ENCODE peak calls at places on chromosomes 6 and 20, in seven cellular contexts. One of them, this sample, is unnamed.

GRCh38 chr6:167546611-167547327 is 221.9 kb downstream of the TTLL2 start:
- DNase-seq in DMS153: no peak
- DNase-seq in GM12891: no peak
- DNase-seq in astrocyte of the cerebellum: no peak
- DNase-seq in NCI-H1417 treated with DMSO at 0.1 percent for 48 hours: no peak
- DNase-seq in dorsolateral prefrontal cortex: no peak
- DNase-seq in stimulated activated CD4-positive, alpha-beta T cell treated with anti-CD3 and anti-CD28 coated beads, Interleukin-2, amount 100 ng/mL, for 48 hours: no peak
- DNase-seq in this sample: no peak

GRCh38 chr20:59004763-59005522 is 2.1 kb downstream of the CTSZ start:
- DNase-seq in stimulated activated CD4-positive, alpha-beta T cell treated with anti-CD3 and anti-CD28 coated beads, Interleukin-2, amount 100 ng/mL, for 48 hours: no peak
- DNase-seq in NCI-H1417 treated with DMSO at 0.1 percent for 48 hours: no peak
- DNase-seq in dorsolateral prefrontal cortex: no peak
- DNase-seq in astrocyte of the cerebellum: no peak
- DNase-seq in DMS153: no peak
- DNase-seq in GM12891: peak
- DNase-seq in this sample: no peak

GRCh38 chr6:149233056-149233715 is 84.3 kb upstream of the TAB2 start:
- DNase-seq in GM12891: no peak
- DNase-seq in NCI-H1417 treated with DMSO at 0.1 percent for 48 hours: no peak
- DNase-seq in astrocyte of the cerebellum: peak
- DNase-seq in stimulated activated CD4-positive, alpha-beta T cell treated with anti-CD3 and anti-CD28 coated beads, Interleukin-2, amount 100 ng/mL, for 48 hours: peak
- DNase-seq in dorsolateral prefrontal cortex: no peak
- DNase-seq in DMS153: peak
- DNase-seq in this sample: peak

GRCh38 chr6:27176096-27176495 is 71.4 kb upstream of the PRSS16 start:
- DNase-seq in NCI-H1417 treated with DMSO at 0.1 percent for 48 hours: no peak
- DNase-seq in astrocyte of the cerebellum: no peak
- DNase-seq in DMS153: no peak
- DNase-seq in stimulated activated CD4-positive, alpha-beta T cell treated with anti-CD3 and anti-CD28 coated beads, Interleukin-2, amount 100 ng/mL, for 48 hours: no peak
- DNase-seq in dorsolateral prefrontal cortex: no peak
- DNase-seq in GM12891: no peak
- DNase-seq in this sample: peak

GRCh38 chr6:35341557-35341956 is 801 bp upstream of the PPARD start:
- DNase-seq in dorsolateral prefrontal cortex: no peak
- DNase-seq in DMS153: no peak
- DNase-seq in NCI-H1417 treated with DMSO at 0.1 percent for 48 hours: no peak
- DNase-seq in stimulated activated CD4-positive, alpha-beta T cell treated with anti-CD3 and anti-CD28 coated beads, Interleukin-2, amount 100 ng/mL, for 48 hours: no peak
- DNase-seq in GM12891: no peak
- DNase-seq in astrocyte of the cerebellum: no peak
- DNase-seq in this sample: no peak

GRCh38 chr6:68625998-68626397 is 9.1 kb upstream of the ADGRB3 start:
- DNase-seq in GM12891: no peak
- DNase-seq in astrocyte of the cerebellum: no peak
- DNase-seq in stimulated activated CD4-positive, alpha-beta T cell treated with anti-CD3 and anti-CD28 coated beads, Interleukin-2, amount 100 ng/mL, for 48 hours: no peak
- DNase-seq in DMS153: no peak
- DNase-seq in dorsolateral prefrontal cortex: no peak
- DNase-seq in NCI-H1417 treated with DMSO at 0.1 percent for 48 hours: no peak
- DNase-seq in this sample: no peak

GRCh38 chr6:158877716-158878115 is 58.5 kb upstream of the EZR start:
- DNase-seq in DMS153: no peak
- DNase-seq in GM12891: no peak
- DNase-seq in NCI-H1417 treated with DMSO at 0.1 percent for 48 hours: no peak
- DNase-seq in astrocyte of the cerebellum: no peak
- DNase-seq in dorsolateral prefrontal cortex: no peak
- DNase-seq in stimulated activated CD4-positive, alpha-beta T cell treated with anti-CD3 and anti-CD28 coated beads, Interleukin-2, amount 100 ng/mL, for 48 hours: no peak
- DNase-seq in this sample: no peak

GRCh38 chr20:35699914-35700624 is 864 bp downstream of the ROMO1 start:
- DNase-seq in NCI-H1417 treated with DMSO at 0.1 percent for 48 hours: no peak
- DNase-seq in DMS153: no peak
- DNase-seq in astrocyte of the cerebellum: no peak
- DNase-seq in GM12891: no peak
- DNase-seq in stimulated activated CD4-positive, alpha-beta T cell treated with anti-CD3 and anti-CD28 coated beads, Interleukin-2, amount 100 ng/mL, for 48 hours: no peak
- DNase-seq in dorsolateral prefrontal cortex: no peak
- DNase-seq in this sample: no peak

GRCh38 chr20:22775256-22775655 is 190.9 kb upstream of the FOXA2 start:
- DNase-seq in astrocyte of the cerebellum: no peak
- DNase-seq in NCI-H1417 treated with DMSO at 0.1 percent for 48 hours: no peak
- DNase-seq in GM12891: no peak
- DNase-seq in dorsolateral prefrontal cortex: no peak
- DNase-seq in DMS153: no peak
- DNase-seq in stimulated activated CD4-positive, alpha-beta T cell treated with anti-CD3 and anti-CD28 coated beads, Interleukin-2, amount 100 ng/mL, for 48 hours: no peak
- DNase-seq in this sample: no peak

GRCh38 chr6:135062735-135063134 is 8.1 kb upstream of the HBS1L start:
- DNase-seq in stimulated activated CD4-positive, alpha-beta T cell treated with anti-CD3 and anti-CD28 coated beads, Interleukin-2, amount 100 ng/mL, for 48 hours: no peak
- DNase-seq in dorsolateral prefrontal cortex: no peak
- DNase-seq in astrocyte of the cerebellum: no peak
- DNase-seq in NCI-H1417 treated with DMSO at 0.1 percent for 48 hours: no peak
- DNase-seq in GM12891: no peak
- DNase-seq in DMS153: peak
- DNase-seq in this sample: no peak

GRCh38 chr6:46637145-46637544 is 15.5 kb downstream of the CYP39A1 start:
- DNase-seq in GM12891: no peak
- DNase-seq in astrocyte of the cerebellum: no peak
- DNase-seq in DMS153: no peak
- DNase-seq in NCI-H1417 treated with DMSO at 0.1 percent for 48 hours: no peak
- DNase-seq in stimulated activated CD4-positive, alpha-beta T cell treated with anti-CD3 and anti-CD28 coated beads, Interleukin-2, amount 100 ng/mL, for 48 hours: no peak
- DNase-seq in dorsolateral prefrontal cortex: no peak
- DNase-seq in this sample: no peak

GRCh38 chr20:62409935-62410741 is 3.1 kb upstream of the CABLES2 start:
- DNase-seq in NCI-H1417 treated with DMSO at 0.1 percent for 48 hours: peak
- DNase-seq in dorsolateral prefrontal cortex: no peak
- DNase-seq in DMS153: peak
- DNase-seq in GM12891: peak
- DNase-seq in astrocyte of the cerebellum: no peak
- DNase-seq in stimulated activated CD4-positive, alpha-beta T cell treated with anti-CD3 and anti-CD28 coated beads, Interleukin-2, amount 100 ng/mL, for 48 hours: no peak
- DNase-seq in this sample: no peak

GRCh38 chr6:157982580-157983438 is 1.1 kb downstream of the SYNJ2 start:
- DNase-seq in stimulated activated CD4-positive, alpha-beta T cell treated with anti-CD3 and anti-CD28 coated beads, Interleukin-2, amount 100 ng/mL, for 48 hours: no peak
- DNase-seq in GM12891: no peak
- DNase-seq in DMS153: no peak
- DNase-seq in dorsolateral prefrontal cortex: no peak
- DNase-seq in astrocyte of the cerebellum: no peak
- DNase-seq in NCI-H1417 treated with DMSO at 0.1 percent for 48 hours: no peak
- DNase-seq in this sample: no peak

GRCh38 chr6:6728169-6728941 is 139.8 kb downstream of the LY86 start:
- DNase-seq in dorsolateral prefrontal cortex: no peak
- DNase-seq in GM12891: no peak
- DNase-seq in astrocyte of the cerebellum: no peak
- DNase-seq in stimulated activated CD4-positive, alpha-beta T cell treated with anti-CD3 and anti-CD28 coated beads, Interleukin-2, amount 100 ng/mL, for 48 hours: no peak
- DNase-seq in DMS153: no peak
- DNase-seq in NCI-H1417 treated with DMSO at 0.1 percent for 48 hours: no peak
- DNase-seq in this sample: no peak

GRCh38 chr6:145028144-145028818 is 707.0 kb downstream of the EPM2A start:
- DNase-seq in DMS153: no peak
- DNase-seq in NCI-H1417 treated with DMSO at 0.1 percent for 48 hours: peak
- DNase-seq in dorsolateral prefrontal cortex: no peak
- DNase-seq in stimulated activated CD4-positive, alpha-beta T cell treated with anti-CD3 and anti-CD28 coated beads, Interleukin-2, amount 100 ng/mL, for 48 hours: no peak
- DNase-seq in astrocyte of the cerebellum: no peak
- DNase-seq in GM12891: no peak
- DNase-seq in this sample: no peak

GRCh38 chr6:34142599-34142998 is 3.3 kb downstream of the GRM4 start:
- DNase-seq in DMS153: no peak
- DNase-seq in NCI-H1417 treated with DMSO at 0.1 percent for 48 hours: no peak
- DNase-seq in dorsolateral prefrontal cortex: peak
- DNase-seq in GM12891: no peak
- DNase-seq in astrocyte of the cerebellum: no peak
- DNase-seq in stimulated activated CD4-positive, alpha-beta T cell treated with anti-CD3 and anti-CD28 coated beads, Interleukin-2, amount 100 ng/mL, for 48 hours: no peak
- DNase-seq in this sample: no peak

GRCh38 chr6:94052754-94053153 is 633.4 kb upstream of the EPHA7 start:
- DNase-seq in DMS153: no peak
- DNase-seq in dorsolateral prefrontal cortex: no peak
- DNase-seq in NCI-H1417 treated with DMSO at 0.1 percent for 48 hours: no peak
- DNase-seq in astrocyte of the cerebellum: no peak
- DNase-seq in GM12891: no peak
- DNase-seq in stimulated activated CD4-positive, alpha-beta T cell treated with anti-CD3 and anti-CD28 coated beads, Interleukin-2, amount 100 ng/mL, for 48 hours: no peak
- DNase-seq in this sample: no peak

GRCh38 chr6:14380421-14380820 is 262.8 kb downstream of the CD83 start:
- DNase-seq in dorsolateral prefrontal cortex: no peak
- DNase-seq in GM12891: no peak
- DNase-seq in DMS153: no peak
- DNase-seq in stimulated activated CD4-positive, alpha-beta T cell treated with anti-CD3 and anti-CD28 coated beads, Interleukin-2, amount 100 ng/mL, for 48 hours: no peak
- DNase-seq in astrocyte of the cerebellum: no peak
- DNase-seq in NCI-H1417 treated with DMSO at 0.1 percent for 48 hours: no peak
- DNase-seq in this sample: no peak